ENCODE peak calls at places on chromosomes 11 and 22, in five cellular contexts. T is AML-193, U is NCI-H748 treated with DMSO at 0.1 percent for 48 hours, Y is AG04450, C is glutamatergic neuron. L is an unnamed sample.

GRCh38 chr22:25114369-25115362 is 85.0 kb upstream of the CRYBB3 start:
- DNase-seq in T (no peak), U (no peak), C (no peak), Y (no peak), L (no peak)

GRCh38 chr11:131079036-131079435 is 162.8 kb upstream of the SNX19 start:
- DNase-seq in Y (no peak), U (no peak), C (no peak), T (no peak), L (no peak)

GRCh38 chr22:24315367-24315781 is 44.7 kb downstream of the SPECC1L start:
- DNase-seq in Y (peak; percentile 71), T (no peak), U (no peak), C (no peak), L (no peak)

GRCh38 chr22:46457502-46458488 is 79.6 kb downstream of the CELSR1 start:
- DNase-seq in T (no peak), Y (no peak), U (no peak), C (peak; percentile 41), L (no peak)

GRCh38 chr22:24937114-24937513 is 9.4 kb downstream of the LHFPL7 start:
- DNase-seq in U (no peak), Y (no peak), T (peak; percentile 44), C (no peak), L (no peak)

GRCh38 chr11:65571940-65572339 is 398 bp upstream of the FAM89B start:
- DNase-seq in C (no peak), Y (no peak), T (peak; percentile 31), U (peak; percentile 27), L (peak; percentile 41)

GRCh38 chr11:60195923-60196368 is 13.1 kb upstream of the MS4A6A start:
- DNase-seq in C (no peak), Y (no peak), T (no peak), U (no peak), L (no peak)

GRCh38 chr11:114059984-114060401 is 482 bp downstream of the ZBTB16 start:
- DNase-seq in Y (no peak), C (peak; percentile 65), T (no peak), U (no peak), L (peak; percentile 65)

GRCh38 chr11:120210651-120211521 is at the start of gene OAF:
- DNase-seq in Y (peak; percentile 71), T (peak; percentile 29), C (peak; percentile 73), U (peak; percentile 9), L (peak; percentile 80)

GRCh38 chr22:46336119-46337078 is 885 bp downstream of the TRMU start:
- DNase-seq in T (no peak), Y (no peak), U (no peak), C (peak; percentile 47), L (no peak)

GRCh38 chr11:104876838-104877500 is 21.3 kb downstream of the CASP12 start:
- DNase-seq in T (no peak), C (no peak), Y (no peak), U (no peak), L (no peak)

GRCh38 chr22:46027219-46028068 is 50.5 kb upstream of the WNT7B start:
- DNase-seq in C (no peak), Y (no peak), T (no peak), U (no peak), L (peak; percentile 55)

GRCh38 chr11:33843018-33843417 is 48.9 kb downstream of the LMO2 start:
- DNase-seq in C (no peak), Y (no peak), U (no peak), T (no peak), L (no peak)

GRCh38 chr11:106276859-106277436 is 199.5 kb downstream of the AASDHPPT start:
- DNase-seq in T (no peak), Y (no peak), C (no peak), U (no peak), L (no peak)

GRCh38 chr22:48217596-48217995 is 1455.1 kb downstream of the TBC1D22A start:
- DNase-seq in T (no peak), U (no peak), Y (no peak), C (no peak), L (no peak)